ENCODE peak calls at places on chromosomes 2 and 18, in four cellular contexts. One of them, this sample, is unnamed.

GRCh38 chr2:177106212-177106611 is 106.4 kb upstream of the HNRNPA3 start:
- DNase-seq in fibroblast of mammary gland: no peak
- DNase-seq in prostate gland: no peak
- DNase-seq in kidney: no peak
- DNase-seq in this sample: no peak

GRCh38 chr2:55862673-55863390 is 60.8 kb downstream of the EFEMP1 start:
- DNase-seq in fibroblast of mammary gland: peak; percentile 100
- DNase-seq in prostate gland: no peak
- DNase-seq in kidney: no peak
- DNase-seq in this sample: peak; percentile 100

GRCh38 chr18:74066018-74066417 is 81.6 kb downstream of the FBXO15 start:
- DNase-seq in fibroblast of mammary gland: no peak
- DNase-seq in prostate gland: no peak
- DNase-seq in kidney: no peak
- DNase-seq in this sample: no peak

GRCh38 chr18:46408334-46408987 is 248.6 kb downstream of the LOXHD1 start:
- DNase-seq in fibroblast of mammary gland: no peak
- DNase-seq in prostate gland: no peak
- DNase-seq in kidney: peak; percentile 12
- DNase-seq in this sample: no peak

GRCh38 chr2:34475141-34475540 is 876.0 kb upstream of the FAM98A start:
- DNase-seq in fibroblast of mammary gland: no peak
- DNase-seq in prostate gland: no peak
- DNase-seq in kidney: no peak
- DNase-seq in this sample: no peak

GRCh38 chr2:26646986-26647672 is 6.0 kb upstream of the CIB4 start:
- DNase-seq in fibroblast of mammary gland: no peak
- DNase-seq in prostate gland: no peak
- DNase-seq in kidney: no peak
- DNase-seq in this sample: no peak

GRCh38 chr2:181682795-181683517 is 2.6 kb upstream of the NEUROD1 start:
- DNase-seq in fibroblast of mammary gland: peak; percentile 8
- DNase-seq in prostate gland: no peak
- DNase-seq in kidney: peak; percentile 55
- DNase-seq in this sample: no peak

GRCh38 chr2:79393806-79394484 is 118.9 kb upstream of the CTNNA2 start:
- DNase-seq in fibroblast of mammary gland: peak; percentile 2
- DNase-seq in prostate gland: no peak
- DNase-seq in kidney: peak; percentile 38
- DNase-seq in this sample: no peak

GRCh38 chr2:167832840-167833239 is 414.6 kb downstream of the STK39 start:
- DNase-seq in fibroblast of mammary gland: no peak
- DNase-seq in prostate gland: no peak
- DNase-seq in kidney: no peak
- DNase-seq in this sample: no peak

GRCh38 chr2:237280235-237280634 is 133.7 kb downstream of the COL6A3 start:
- DNase-seq in fibroblast of mammary gland: peak; percentile 99
- DNase-seq in prostate gland: no peak
- DNase-seq in kidney: no peak
- DNase-seq in this sample: peak; percentile 96
- TF ChIP-seq CTCF in fibroblast of mammary gland: no peak
- TF ChIP-seq CTCF in prostate gland: no peak
- TF ChIP-seq CTCF in kidney: no peak
- TF ChIP-seq CTCF in this sample: no peak

GRCh38 chr18:70663141-70663540 is 374.3 kb downstream of the SOCS6 start:
- DNase-seq in fibroblast of mammary gland: peak; percentile 4
- DNase-seq in prostate gland: no peak
- DNase-seq in kidney: no peak
- DNase-seq in this sample: no peak

GRCh38 chr18:70662588-70662987 is 373.7 kb downstream of the SOCS6 start:
- DNase-seq in fibroblast of mammary gland: no peak
- DNase-seq in prostate gland: no peak
- DNase-seq in kidney: no peak
- DNase-seq in this sample: no peak

GRCh38 chr18:70659026-70659726 is 370.3 kb downstream of the SOCS6 start:
- DNase-seq in fibroblast of mammary gland: peak; percentile 59
- DNase-seq in prostate gland: no peak
- DNase-seq in kidney: no peak
- DNase-seq in this sample: peak; percentile 90
- H3K4me3 ChIP-seq in fibroblast of mammary gland: no peak overlapping the region
- H3K4me3 ChIP-seq in prostate gland: no peak overlapping the region
- H3K4me3 ChIP-seq in kidney: no peak overlapping the region
- H3K4me3 ChIP-seq in this sample: no peak overlapping the region

GRCh38 chr2:106075038-106075437 is 119.1 kb downstream of the UXS1 start:
- DNase-seq in fibroblast of mammary gland: peak; percentile 15
- DNase-seq in prostate gland: no peak
- DNase-seq in kidney: no peak
- DNase-seq in this sample: no peak

GRCh38 chr2:106073608-106074406 is 120.3 kb downstream of the UXS1 start:
- DNase-seq in fibroblast of mammary gland: no peak
- DNase-seq in prostate gland: no peak
- DNase-seq in kidney: no peak
- DNase-seq in this sample: no peak

GRCh38 chr2:106078091-106078490 is 116.0 kb downstream of the UXS1 start:
- DNase-seq in fibroblast of mammary gland: no peak
- DNase-seq in prostate gland: no peak
- DNase-seq in kidney: no peak
- DNase-seq in this sample: no peak

GRCh38 chr2:106080955-106081354 is 113.1 kb downstream of the UXS1 start:
- DNase-seq in fibroblast of mammary gland: no peak
- DNase-seq in prostate gland: no peak
- DNase-seq in kidney: no peak
- DNase-seq in this sample: no peak

DNA sequence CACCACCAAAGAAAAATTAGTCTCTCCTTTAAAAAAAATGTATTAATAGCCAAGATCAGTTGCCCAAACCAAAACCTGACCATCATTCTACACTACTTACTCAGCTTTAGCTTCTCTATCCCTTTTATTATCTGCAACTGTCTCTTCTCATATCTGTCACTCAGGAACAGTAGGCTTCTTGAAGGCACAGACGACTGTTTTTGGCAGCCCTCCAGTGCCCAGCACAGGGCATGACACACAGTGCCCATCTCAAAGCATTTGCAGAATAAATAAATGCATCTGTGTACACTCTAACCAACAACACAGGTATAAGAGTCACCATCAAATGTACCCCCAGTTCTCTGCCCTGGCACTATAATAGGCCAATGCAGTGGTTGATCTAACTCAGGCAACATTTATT is 117.2 kb downstream of the UXS1 start:
- DNase-seq in fibroblast of mammary gland: no peak
- DNase-seq in prostate gland: no peak
- DNase-seq in kidney: no peak
- DNase-seq in this sample: no peak
- TF ChIP-seq CTCF in fibroblast of mammary gland: no peak
- TF ChIP-seq CTCF in prostate gland: no peak
- TF ChIP-seq CTCF in kidney: no peak
- TF ChIP-seq CTCF in this sample: no peak

DNA sequence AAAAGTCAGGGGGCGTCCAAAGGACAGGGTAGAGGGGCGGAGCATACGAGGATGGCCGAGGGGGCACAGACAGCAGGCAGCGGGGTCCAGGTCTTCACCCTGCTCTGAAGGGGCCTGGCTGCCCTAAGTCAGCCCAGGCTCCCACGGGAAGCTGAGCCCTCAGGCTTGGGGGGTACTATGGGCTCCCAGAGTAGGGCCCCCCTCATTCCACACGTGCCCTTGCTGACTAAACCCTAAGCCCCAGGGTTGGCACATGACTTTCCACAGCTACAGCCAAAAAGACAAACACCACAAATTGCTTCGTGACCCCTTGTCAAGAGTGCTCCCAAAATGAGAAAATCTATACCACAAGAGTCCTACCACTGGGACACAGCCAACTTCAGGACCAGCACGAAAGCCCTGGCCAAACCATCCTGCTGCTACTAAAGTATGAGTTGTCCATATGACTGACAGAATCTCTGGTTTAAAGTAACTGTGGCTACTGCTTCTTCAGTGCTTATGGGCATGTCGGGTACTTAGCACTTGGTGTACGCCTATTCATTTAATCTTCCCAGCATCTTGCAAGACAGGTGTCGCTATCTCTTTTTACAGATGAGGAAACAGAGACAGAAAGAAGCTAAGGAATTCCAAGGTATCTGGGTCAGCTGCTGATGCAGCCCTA is 203.6 kb upstream of the ID2 start:
- DNase-seq in fibroblast of mammary gland: no peak
- DNase-seq in prostate gland: no peak
- DNase-seq in kidney: no peak
- DNase-seq in this sample: no peak
- H3K4me3 ChIP-seq in fibroblast of mammary gland: no peak overlapping the region
- H3K4me3 ChIP-seq in prostate gland: no peak overlapping the region
- H3K4me3 ChIP-seq in kidney: peak overlapping the region; percentile 4
- H3K4me3 ChIP-seq in this sample: no peak overlapping the region

DNA sequence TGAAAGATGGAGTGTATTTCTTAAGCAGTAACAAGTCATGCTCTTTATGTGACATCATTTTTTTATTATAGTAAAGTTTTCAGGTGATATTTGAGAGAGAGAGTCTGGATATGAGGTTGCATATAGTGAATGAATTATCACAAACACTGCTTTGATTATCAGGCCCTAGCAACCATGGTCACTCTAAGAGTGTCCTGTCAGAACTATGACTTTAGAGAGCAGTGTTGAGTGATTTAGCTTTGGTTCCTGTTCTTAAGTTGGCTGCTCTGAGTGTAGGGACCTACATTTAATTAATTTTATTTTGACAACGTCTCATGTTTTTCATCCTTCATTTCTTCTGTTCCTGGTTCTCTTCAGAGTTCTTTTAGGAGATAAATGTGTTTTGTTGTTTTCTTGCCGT is 275.5 kb downstream of the KCNJ3 start:
- DNase-seq in fibroblast of mammary gland: no peak
- DNase-seq in prostate gland: no peak
- DNase-seq in kidney: no peak
- DNase-seq in this sample: no peak
- TF ChIP-seq CTCF in fibroblast of mammary gland: no peak
- TF ChIP-seq CTCF in prostate gland: no peak
- TF ChIP-seq CTCF in kidney: no peak
- TF ChIP-seq CTCF in this sample: no peak

DNA sequence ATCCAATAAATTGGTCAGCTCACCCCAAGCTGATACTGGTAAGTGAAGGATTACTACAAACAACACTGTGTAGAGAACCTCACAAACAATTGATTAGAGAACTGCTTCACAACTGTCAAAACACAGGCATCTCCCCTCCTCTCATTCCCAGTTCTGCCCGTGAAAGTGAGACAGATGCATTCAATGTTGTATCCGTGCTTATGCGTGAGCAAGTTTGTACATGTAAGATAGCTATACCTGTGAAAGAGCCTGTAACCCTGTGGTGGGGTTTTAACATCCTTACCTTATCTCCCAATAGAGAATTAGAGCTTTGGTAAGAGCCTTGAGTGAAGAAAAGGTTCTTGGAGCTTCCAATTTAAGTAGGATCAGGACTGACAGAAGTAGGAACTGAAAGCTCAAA is 9.1 kb downstream of the MARCHF4 start:
- DNase-seq in fibroblast of mammary gland: no peak
- DNase-seq in prostate gland: no peak
- DNase-seq in kidney: no peak
- DNase-seq in this sample: no peak
- H3K4me3 ChIP-seq in fibroblast of mammary gland: no peak overlapping the region
- H3K4me3 ChIP-seq in prostate gland: no peak overlapping the region
- H3K4me3 ChIP-seq in kidney: no peak overlapping the region
- H3K4me3 ChIP-seq in this sample: no peak overlapping the region